ENCODE peak calls at places on chromosomes 4 and X, in seven cellular contexts. G is mammary epithelial cell, M is sigmoid colon, V is HAP-1, Z is hepatocyte, X is fibroblast of lung, Q is BJ. B is an unnamed sample.

GRCh38 chr4:6290769-6291547 is 21.3 kb downstream of the WFS1 start:
- DNase-seq in M (peak; percentile 57), Z (no peak), Q (no peak), V (no peak), G (no peak), X (no peak), B (no peak)

GRCh38 chr4:46993075-46994006 is at the start of gene GABRA4:
- DNase-seq in V (no peak), G (peak; percentile 2), M (no peak), Z (peak; percentile 26), Q (no peak), X (peak; percentile 18), B (peak; percentile 24)

GRCh38 chr4:155675709-155676429 is 9.2 kb downstream of the GUCY1A1 start:
- DNase-seq in Z (no peak), Q (no peak), X (no peak), V (no peak), G (no peak), M (no peak), B (peak; percentile 39)

GRCh38 chr4:151407466-151408379 is 1.3 kb upstream of the FHIP1A start:
- DNase-seq in G (peak; percentile 66), M (no peak), X (no peak), Z (peak; percentile 57), Q (no peak), V (no peak), B (no peak)

GRCh38 chrX:72393836-72394517 is 88.3 kb upstream of the CITED1 start:
- DNase-seq in X (peak; percentile 56), M (no peak), G (no peak), Z (no peak), Q (no peak), V (peak; percentile 17), B (no peak)

GRCh38 chrX:111823068-111823467 is 52.9 kb upstream of the TRPC5OS start:
- DNase-seq in V (peak; percentile 21), G (no peak), M (no peak), X (no peak), Q (no peak), Z (peak; percentile 29), B (peak; percentile 55)

GRCh38 chrX:13396887-13397286 is 77.0 kb upstream of the ATXN3L start:
- DNase-seq in G (peak; percentile 29), Z (no peak), X (peak; percentile 70), Q (no peak), V (no peak), M (no peak), B (peak; percentile 32)

GRCh38 chr4:6449746-6450369 is 22.6 kb downstream of the PPP2R2C start:
- DNase-seq in M (no peak), G (no peak), X (no peak), Q (no peak), Z (no peak), V (no peak), B (no peak)

GRCh38 chr4:168877779-168878491 is 132.1 kb downstream of the CBR4 start:
- DNase-seq in M (no peak), G (peak; percentile 48), X (peak; percentile 39), Q (no peak), Z (peak; percentile 62), V (no peak), B (no peak)

GRCh38 chrX:132488092-132488749 is 617 bp downstream of the MBNL3 start:
- DNase-seq in M (no peak), X (peak; percentile 58), Z (no peak), G (peak; percentile 33), V (peak; percentile 45), Q (no peak), B (no peak)

GRCh38 chr4:169270156-169270809 is 473 bp downstream of the SH3RF1 start:
- DNase-seq in Q (no peak), X (peak; percentile 52), G (peak; percentile 71), V (peak; percentile 38), Z (peak; percentile 78), M (peak; percentile 70), B (peak; percentile 65)

GRCh38 chrX:155071694-155072215 is 447 bp downstream of the BRCC3 start:
- DNase-seq in M (peak; percentile 68), V (no peak), Q (no peak), X (no peak), G (no peak), Z (no peak), B (no peak)

GRCh38 chrX:20968996-20969395 is 405.2 kb upstream of the CNKSR2 start:
- DNase-seq in V (no peak), Q (no peak), Z (no peak), G (peak; percentile 56), M (no peak), X (no peak), B (peak; percentile 25)

GRCh38 chr4:82688091-82688815 is 110.3 kb downstream of the SCD5 start:
- DNase-seq in M (no peak), X (no peak), Q (no peak), V (no peak), G (peak; percentile 25), Z (no peak), B (no peak)

GRCh38 chr4:147157860-147158701 is 212.4 kb upstream of the TTC29 start:
- DNase-seq in X (peak; percentile 43), G (no peak), Q (no peak), M (no peak), V (peak; percentile 66), Z (peak; percentile 59), B (peak; percentile 62)

DNA sequence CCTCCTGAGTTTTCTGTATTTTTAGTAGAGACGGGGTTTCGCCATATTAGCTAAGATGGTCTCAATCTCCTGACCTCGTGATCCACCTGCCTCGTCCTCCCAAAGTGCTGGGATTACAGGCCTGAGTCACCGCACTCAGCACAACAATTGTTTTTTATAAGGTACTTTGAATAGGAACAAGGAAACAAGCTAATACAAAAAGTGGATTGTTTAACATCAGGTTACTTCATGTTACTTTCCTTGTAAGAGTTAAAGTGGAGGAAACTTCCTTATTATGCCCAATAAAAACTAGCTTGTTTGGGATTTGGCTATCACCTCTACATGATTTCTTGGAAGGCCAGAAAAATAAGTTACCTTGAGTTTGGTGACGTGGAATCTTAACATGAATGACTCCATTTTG is 698.7 kb downstream of the CCSER1 start:
- DNase-seq in V (peak; percentile 54), Z (no peak), M (no peak), X (no peak), Q (no peak), G (no peak), B (no peak)
- H3K4me3 ChIP-seq in V (no peak overlapping the region), Z (no peak overlapping the region), M (no peak overlapping the region), X (no peak overlapping the region), Q (no peak overlapping the region), G (no peak overlapping the region), B (no peak overlapping the region)

DNA sequence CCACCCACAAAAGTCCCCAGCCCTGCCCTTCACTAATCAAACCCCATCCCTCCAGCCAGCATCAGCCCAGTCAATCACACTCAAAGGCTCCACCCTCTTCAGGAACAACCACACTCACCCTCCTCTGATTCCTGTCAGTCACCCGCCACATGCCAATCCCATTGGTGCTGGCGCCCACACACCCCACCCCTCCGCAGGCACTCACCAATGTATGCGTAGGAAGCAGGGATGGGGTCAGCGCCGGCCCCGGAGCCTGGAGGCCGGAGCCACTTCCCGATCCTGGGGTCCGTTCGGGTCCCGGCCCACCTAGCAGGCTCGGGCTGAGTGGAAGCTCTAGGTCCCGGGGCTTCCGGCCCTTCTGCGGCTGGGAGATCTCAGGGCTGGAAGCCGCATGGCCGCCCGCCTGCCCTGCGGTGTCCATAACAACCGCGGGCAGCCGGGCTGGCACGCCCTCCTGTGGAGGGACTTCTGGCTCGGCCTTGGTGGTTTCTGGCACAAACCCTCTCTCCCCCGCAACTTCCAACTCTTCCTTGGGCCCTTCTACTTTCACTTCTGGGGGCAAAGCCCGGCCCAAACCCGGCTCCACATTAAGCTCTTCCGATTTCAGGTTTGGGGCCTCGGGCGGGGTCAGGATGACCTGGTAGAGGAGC is 7.9 kb upstream of the CFP start:
- DNase-seq in X (no peak), G (no peak), M (no peak), Z (no peak), V (no peak), Q (no peak), B (peak; percentile 39)
- H3K4me3 ChIP-seq in X (no peak overlapping the region), G (no peak overlapping the region), M (no peak overlapping the region), Z (no peak overlapping the region), V (no peak overlapping the region), Q (no peak overlapping the region), B (no peak overlapping the region)

GRCh38 chrX:105820247-105820646 is 2.1 kb upstream of the NRK start:
- DNase-seq in G (no peak), Z (no peak), Q (no peak), X (no peak), V (no peak), M (no peak), B (no peak)

GRCh38 chrX:105821471-105822081 is 763 bp upstream of the NRK start:
- DNase-seq in M (peak; percentile 57), G (no peak), V (no peak), X (peak; percentile 54), Q (no peak), Z (peak; percentile 38), B (peak; percentile 50)

GRCh38 chrX:105816517-105816916 is 5.8 kb upstream of the NRK start:
- DNase-seq in V (no peak), Z (no peak), Q (no peak), X (no peak), G (no peak), M (no peak), B (no peak)

GRCh38 chrX:105823092-105823454 is 734 bp downstream of the NRK start:
- DNase-seq in Q (no peak), X (no peak), Z (no peak), G (no peak), V (no peak), M (no peak), B (no peak)

GRCh38 chrX:105822138-105823091 is at the start of gene NRK:
- DNase-seq in X (peak; percentile 31), V (no peak), Q (no peak), G (no peak), M (peak; percentile 67), Z (peak; percentile 25), B (peak; percentile 45)
- H3K4me3 ChIP-seq in X (peak within 1 kb of the TSS; percentile 34), V (no peak within 1 kb of the TSS), Q (no peak within 1 kb of the TSS), G (peak within 1 kb of the TSS; percentile 22), M (peak within 1 kb of the TSS; percentile 7), Z (peak within 1 kb of the TSS; percentile 52), B (peak within 1 kb of the TSS; percentile 17)

GRCh38 chr4:11495818-11496217 is 67.1 kb upstream of the HS3ST1 start:
- DNase-seq in M (no peak), V (no peak), Z (no peak), Q (no peak), X (no peak), G (no peak), B (no peak)

GRCh38 chr4:11495291-11495690 is 66.6 kb upstream of the HS3ST1 start:
- DNase-seq in V (no peak), Q (no peak), X (peak; percentile 80), G (no peak), Z (no peak), M (no peak), B (peak; percentile 40)

GRCh38 chr4:11496313-11496956 is 67.7 kb upstream of the HS3ST1 start:
- DNase-seq in M (no peak), Q (no peak), G (peak; percentile 99), X (no peak), Z (no peak), V (no peak), B (no peak)

GRCh38 chr4:11497212-11497806 is 68.6 kb upstream of the HS3ST1 start:
- DNase-seq in Q (no peak), G (peak; percentile 79), M (no peak), Z (no peak), X (no peak), V (no peak), B (no peak)

DNA sequence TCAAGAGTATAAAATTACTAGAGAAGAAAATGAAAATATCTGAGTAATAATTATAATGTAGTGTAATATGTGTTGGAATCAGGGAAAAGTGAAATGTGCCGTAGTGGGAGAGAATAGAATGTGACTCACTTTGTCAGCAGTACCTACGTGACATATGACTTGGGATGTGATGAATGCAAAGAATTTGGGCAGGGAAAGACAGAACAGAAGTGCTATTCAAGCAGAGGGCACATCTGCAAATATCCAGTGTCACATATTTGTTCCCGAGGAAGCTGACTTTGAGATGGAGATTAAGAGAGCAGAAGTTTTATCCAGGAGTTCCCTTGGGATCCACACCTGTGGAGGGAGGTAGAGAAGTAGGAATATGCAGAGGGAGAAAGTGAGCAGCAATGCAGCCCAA is 69.3 kb upstream of the HS3ST1 start:
- DNase-seq in M (no peak), Z (no peak), Q (no peak), G (peak; percentile 84), V (no peak), X (no peak), B (no peak)
- H3K4me3 ChIP-seq in M (no peak overlapping the region), Z (no peak overlapping the region), Q (no peak overlapping the region), G (no peak overlapping the region), V (no peak overlapping the region), X (no peak overlapping the region), B (no peak overlapping the region)

B was measured in cardiac muscle cell.